ENCODE peak calls at places on chromosomes 2 and 18, in seven cellular contexts. One of them, this sample, is unnamed. For H3K27me3, the result is how much of the 10 kb centered on the place peaks cover.

GRCh38 chr2:88489181-88489580 is 36.7 kb upstream of the FOXI3 start:
- DNase-seq in HCT116: peak
- DNase-seq in stomach: no peak
- DNase-seq in upper lobe of left lung: no peak
- DNase-seq in IMR-90: no peak
- DNase-seq in H1: no peak
- DNase-seq in uterus: no peak
- DNase-seq in this sample: no peak

GRCh38 chr2:177281400-177282021 is 17.0 kb upstream of the NFE2L2 start:
- DNase-seq in HCT116: no peak
- DNase-seq in stomach: no peak
- DNase-seq in upper lobe of left lung: no peak
- DNase-seq in IMR-90: no peak
- DNase-seq in H1: no peak
- DNase-seq in uterus: no peak
- DNase-seq in this sample: no peak

GRCh38 chr2:70173520-70173919 is 17.3 kb downstream of the C2orf42 start:
- DNase-seq in HCT116: no peak
- DNase-seq in stomach: no peak
- DNase-seq in upper lobe of left lung: no peak
- DNase-seq in IMR-90: peak
- DNase-seq in H1: no peak
- DNase-seq in uterus: no peak
- DNase-seq in this sample: no peak

GRCh38 chr2:237873382-237873781 is 14.0 kb downstream of the RAMP1 start:
- DNase-seq in HCT116: no peak
- DNase-seq in stomach: no peak
- DNase-seq in upper lobe of left lung: no peak
- DNase-seq in IMR-90: no peak
- DNase-seq in H1: no peak
- DNase-seq in uterus: peak
- DNase-seq in this sample: no peak

GRCh38 chr2:235534608-235535422 is 41.0 kb downstream of the AGAP1 start:
- DNase-seq in HCT116: no peak
- DNase-seq in stomach: no peak
- DNase-seq in upper lobe of left lung: no peak
- DNase-seq in IMR-90: no peak
- DNase-seq in H1: no peak
- DNase-seq in uterus: no peak
- DNase-seq in this sample: no peak

GRCh38 chr2:27182346-27182745 is 29.5 kb upstream of the ATRAID start:
- DNase-seq in HCT116: no peak
- DNase-seq in stomach: no peak
- DNase-seq in upper lobe of left lung: no peak
- DNase-seq in IMR-90: peak
- DNase-seq in H1: no peak
- DNase-seq in uterus: no peak
- DNase-seq in this sample: no peak

GRCh38 chr2:43083710-43084698 is 142.4 kb downstream of the ZFP36L2 start:
- DNase-seq in HCT116: no peak
- DNase-seq in stomach: no peak
- DNase-seq in upper lobe of left lung: no peak
- DNase-seq in IMR-90: peak
- DNase-seq in H1: no peak
- DNase-seq in uterus: peak
- DNase-seq in this sample: no peak

GRCh38 chr2:3575534-3576324 is 669 bp downstream of the RPS7 start:
- DNase-seq in HCT116: no peak
- DNase-seq in stomach: no peak
- DNase-seq in upper lobe of left lung: peak
- DNase-seq in IMR-90: no peak
- DNase-seq in H1: no peak
- DNase-seq in uterus: no peak
- DNase-seq in this sample: no peak

GRCh38 chr2:113187771-113188170 is 14.0 kb downstream of the PSD4 start:
- DNase-seq in HCT116: no peak
- DNase-seq in stomach: no peak
- DNase-seq in upper lobe of left lung: no peak
- DNase-seq in IMR-90: no peak
- DNase-seq in H1: no peak
- DNase-seq in uterus: no peak
- DNase-seq in this sample: no peak

GRCh38 chr2:166434491-166434890 is 58.7 kb upstream of the SCN9A start:
- DNase-seq in HCT116: no peak
- DNase-seq in stomach: no peak
- DNase-seq in upper lobe of left lung: no peak
- DNase-seq in IMR-90: no peak
- DNase-seq in H1: no peak
- DNase-seq in uterus: no peak
- DNase-seq in this sample: no peak

GRCh38 chr18:22198163-22198562 is 28.8 kb downstream of the GATA6 start:
- DNase-seq in HCT116: no peak
- DNase-seq in stomach: no peak
- DNase-seq in upper lobe of left lung: no peak
- DNase-seq in IMR-90: no peak
- DNase-seq in H1: no peak
- DNase-seq in uterus: no peak
- DNase-seq in this sample: no peak

GRCh38 chr2:148273158-148273691 is 252.3 kb downstream of the MBD5 start:
- DNase-seq in HCT116: no peak
- DNase-seq in stomach: no peak
- DNase-seq in upper lobe of left lung: no peak
- DNase-seq in IMR-90: peak
- DNase-seq in H1: no peak
- DNase-seq in uterus: no peak
- DNase-seq in this sample: no peak

GRCh38 chr2:105869318-105869717 is 124.6 kb downstream of the NCK2 start:
- DNase-seq in HCT116: no peak
- DNase-seq in stomach: no peak
- DNase-seq in upper lobe of left lung: no peak
- DNase-seq in IMR-90: no peak
- DNase-seq in H1: no peak
- DNase-seq in uterus: no peak
- DNase-seq in this sample: no peak

GRCh38 chr18:42578781-42579180 is 536.7 kb downstream of the RIT2 start:
- DNase-seq in HCT116: no peak
- DNase-seq in stomach: no peak
- DNase-seq in upper lobe of left lung: no peak
- DNase-seq in IMR-90: no peak
- DNase-seq in H1: no peak
- DNase-seq in uterus: no peak
- DNase-seq in this sample: no peak

GRCh38 chr2:241895732-241896641 is 26.5 kb downstream of the RTP5 start:
- DNase-seq in HCT116: no peak
- DNase-seq in stomach: peak
- DNase-seq in upper lobe of left lung: peak
- DNase-seq in IMR-90: peak
- DNase-seq in H1: no peak
- DNase-seq in uterus: peak
- DNase-seq in this sample: peak

GRCh38 chr2:172082944-172083718 is 2.2 kb upstream of the DLX1 start:
- DNase-seq in HCT116: no peak
- DNase-seq in stomach: no peak
- DNase-seq in upper lobe of left lung: peak
- DNase-seq in IMR-90: no peak
- DNase-seq in H1: no peak
- DNase-seq in uterus: no peak
- DNase-seq in this sample: no peak

GRCh38 chr2:188382107-188382506 is 90.4 kb downstream of the GULP1 start:
- DNase-seq in HCT116: no peak
- DNase-seq in stomach: no peak
- DNase-seq in upper lobe of left lung: no peak
- DNase-seq in IMR-90: peak
- DNase-seq in H1: no peak
- DNase-seq in uterus: no peak
- DNase-seq in this sample: no peak

GRCh38 chr18:25726278-25726677 is 364.1 kb downstream of the SS18 start:
- DNase-seq in HCT116: no peak
- DNase-seq in stomach: no peak
- DNase-seq in upper lobe of left lung: no peak
- DNase-seq in IMR-90: peak
- DNase-seq in H1: no peak
- DNase-seq in uterus: no peak
- DNase-seq in this sample: no peak

GRCh38 chr2:113236367-113237159 is 42.2 kb downstream of the PAX8 start:
- DNase-seq in HCT116: no peak
- DNase-seq in stomach: no peak
- DNase-seq in upper lobe of left lung: peak
- DNase-seq in IMR-90: no peak
- DNase-seq in H1: no peak
- DNase-seq in uterus: no peak
- DNase-seq in this sample: no peak

GRCh38 chr2:17594533-17595391 is 54.3 kb downstream of the VSNL1 start:
- DNase-seq in HCT116: no peak
- DNase-seq in stomach: no peak
- DNase-seq in upper lobe of left lung: no peak
- DNase-seq in IMR-90: peak
- DNase-seq in H1: no peak
- DNase-seq in uterus: no peak
- DNase-seq in this sample: no peak

GRCh38 chr2:12507295-12507694 is 209.4 kb upstream of the TRIB2 start:
- DNase-seq in HCT116: no peak
- DNase-seq in stomach: no peak
- DNase-seq in upper lobe of left lung: no peak
- DNase-seq in IMR-90: peak
- DNase-seq in H1: no peak
- DNase-seq in uterus: no peak
- DNase-seq in this sample: no peak

GRCh38 chr2:236988690-236989639 is 96.7 kb upstream of the COPS8 start:
- DNase-seq in HCT116: no peak
- DNase-seq in stomach: peak
- DNase-seq in upper lobe of left lung: peak
- DNase-seq in IMR-90: no peak
- DNase-seq in H1: no peak
- DNase-seq in uterus: peak
- DNase-seq in this sample: no peak

GRCh38 chr2:20664431-20665260 is 2.3 kb upstream of the GDF7 start:
- DNase-seq in HCT116: no peak
- DNase-seq in stomach: no peak
- DNase-seq in upper lobe of left lung: no peak
- DNase-seq in IMR-90: no peak
- DNase-seq in H1: no peak
- DNase-seq in uterus: no peak
- DNase-seq in this sample: no peak
- H3K27me3 ChIP-seq in HCT116: under half
- H3K27me3 ChIP-seq in stomach: half or more
- H3K27me3 ChIP-seq in upper lobe of left lung: under half
- H3K27me3 ChIP-seq in IMR-90: half or more
- H3K27me3 ChIP-seq in H1: half or more
- H3K27me3 ChIP-seq in uterus: under half
- H3K27me3 ChIP-seq in this sample: half or more

GRCh38 chr2:44168684-44169154 is at the start of gene PPM1B:
- DNase-seq in HCT116: no peak
- DNase-seq in stomach: no peak
- DNase-seq in upper lobe of left lung: peak
- DNase-seq in IMR-90: no peak
- DNase-seq in H1: peak
- DNase-seq in uterus: no peak
- DNase-seq in this sample: peak

GRCh38 chr2:44172576-44172975 is 3.9 kb downstream of the PPM1B start:
- DNase-seq in HCT116: no peak
- DNase-seq in stomach: no peak
- DNase-seq in upper lobe of left lung: no peak
- DNase-seq in IMR-90: no peak
- DNase-seq in H1: no peak
- DNase-seq in uterus: no peak
- DNase-seq in this sample: no peak

GRCh38 chr2:44171018-44171417 is 2.3 kb downstream of the PPM1B start:
- DNase-seq in HCT116: peak
- DNase-seq in stomach: no peak
- DNase-seq in upper lobe of left lung: no peak
- DNase-seq in IMR-90: peak
- DNase-seq in H1: no peak
- DNase-seq in uterus: no peak
- DNase-seq in this sample: no peak

GRCh38 chr2:44169155-44169898 is 652 bp downstream of the PPM1B start:
- DNase-seq in HCT116: no peak
- DNase-seq in stomach: peak
- DNase-seq in upper lobe of left lung: no peak
- DNase-seq in IMR-90: peak
- DNase-seq in H1: no peak
- DNase-seq in uterus: peak
- DNase-seq in this sample: peak

GRCh38 chr2:44170337-44170736 is 1.7 kb downstream of the PPM1B start:
- DNase-seq in HCT116: no peak
- DNase-seq in stomach: no peak
- DNase-seq in upper lobe of left lung: no peak
- DNase-seq in IMR-90: peak
- DNase-seq in H1: no peak
- DNase-seq in uterus: no peak
- DNase-seq in this sample: no peak
- TF ChIP-seq POLR2A in HCT116: no peak
- TF ChIP-seq POLR2A in stomach: no peak
- TF ChIP-seq POLR2A in upper lobe of left lung: peak
- TF ChIP-seq POLR2A in IMR-90: no peak
- TF ChIP-seq POLR2A in H1: no peak
- TF ChIP-seq POLR2A in uterus: no peak
- TF ChIP-seq POLR2A in this sample: no peak

GRCh38 chr2:187054501-187055319 is 205.7 kb upstream of the ZSWIM2 start:
- DNase-seq in HCT116: no peak
- DNase-seq in stomach: no peak
- DNase-seq in upper lobe of left lung: no peak
- DNase-seq in IMR-90: no peak
- DNase-seq in H1: no peak
- DNase-seq in uterus: no peak
- DNase-seq in this sample: no peak
- TF ChIP-seq CTCF in HCT116: peak
- TF ChIP-seq CTCF in stomach: no peak
- TF ChIP-seq CTCF in upper lobe of left lung: no peak
- TF ChIP-seq CTCF in IMR-90: no peak
- TF ChIP-seq CTCF in H1: peak
- TF ChIP-seq CTCF in uterus: no peak
- TF ChIP-seq CTCF in this sample: no peak

GRCh38 chr2:144517825-144518699 is 1.9 kb downstream of the ZEB2 start:
- DNase-seq in HCT116: no peak
- DNase-seq in stomach: no peak
- DNase-seq in upper lobe of left lung: no peak
- DNase-seq in IMR-90: no peak
- DNase-seq in H1: no peak
- DNase-seq in uterus: no peak
- DNase-seq in this sample: no peak

GRCh38 chr2:144516981-144517824 is 2.7 kb downstream of the ZEB2 start:
- DNase-seq in HCT116: no peak
- DNase-seq in stomach: no peak
- DNase-seq in upper lobe of left lung: peak
- DNase-seq in IMR-90: peak
- DNase-seq in H1: no peak
- DNase-seq in uterus: peak
- DNase-seq in this sample: no peak

GRCh38 chr2:144519597-144519933 is 354 bp downstream of the ZEB2 start:
- DNase-seq in HCT116: no peak
- DNase-seq in stomach: no peak
- DNase-seq in upper lobe of left lung: no peak
- DNase-seq in IMR-90: no peak
- DNase-seq in H1: no peak
- DNase-seq in uterus: no peak
- DNase-seq in this sample: no peak

GRCh38 chr2:144519934-144520717 is at the start of gene ZEB2:
- DNase-seq in HCT116: peak
- DNase-seq in stomach: no peak
- DNase-seq in upper lobe of left lung: no peak
- DNase-seq in IMR-90: peak
- DNase-seq in H1: no peak
- DNase-seq in uterus: peak
- DNase-seq in this sample: no peak

GRCh38 chr2:144518744-144519596 is 949 bp downstream of the ZEB2 start:
- DNase-seq in HCT116: no peak
- DNase-seq in stomach: no peak
- DNase-seq in upper lobe of left lung: no peak
- DNase-seq in IMR-90: no peak
- DNase-seq in H1: no peak
- DNase-seq in uterus: no peak
- DNase-seq in this sample: no peak
- H3K27me3 ChIP-seq in HCT116: under half
- H3K27me3 ChIP-seq in stomach: under half
- H3K27me3 ChIP-seq in upper lobe of left lung: under half
- H3K27me3 ChIP-seq in IMR-90: under half
- H3K27me3 ChIP-seq in H1: half or more
- H3K27me3 ChIP-seq in uterus: under half
- H3K27me3 ChIP-seq in this sample: under half

This sample was measured in esophagus squamous epithelium.